ENCODE peak calls at places on chromosome 15, in six cellular contexts. Q, J, F, W, M and L are unnamed samples.

GRCh38 chr15:99053380-99054024 is 45.9 kb upstream of the PGPEP1L start:
- DNase-seq in Q (no peak), J (no peak), F (no peak), M (no peak), W (no peak), L (no peak)

GRCh38 chr15:33526532-33526931 is 215.8 kb downstream of the RYR3 start:
- DNase-seq in Q (peak), M (no peak), F (no peak), W (no peak), J (no peak), L (no peak)

GRCh38 chr15:64532515-64532914 is 72.1 kb downstream of the ZNF609 start:
- DNase-seq in F (no peak), M (no peak), J (no peak), W (peak), Q (no peak), L (no peak)

GRCh38 chr15:100879461-100880138 is at the start of gene ALDH1A3:
- DNase-seq in Q (peak), F (no peak), M (no peak), W (peak), J (no peak), L (no peak)

GRCh38 chr15:81398910-81399551 is 25.0 kb upstream of the TMC3 start:
- DNase-seq in Q (no peak), F (peak), J (no peak), W (no peak), M (no peak), L (peak)

GRCh38 chr15:39232512-39232911 is 348.4 kb upstream of the THBS1 start:
- DNase-seq in W (no peak), Q (peak), M (no peak), F (peak), J (no peak), L (no peak)

GRCh38 chr15:83215306-83215705 is 7.7 kb upstream of the HDGFL3 start:
- DNase-seq in F (no peak), M (no peak), J (no peak), Q (no peak), W (no peak), L (no peak)

GRCh38 chr15:89665449-89666146 is 10.3 kb upstream of the KIF7 start:
- DNase-seq in M (no peak), W (peak), Q (peak), F (no peak), J (no peak), L (no peak)

GRCh38 chr15:29688981-29689723 is 133.1 kb downstream of the TJP1 start:
- DNase-seq in F (no peak), W (no peak), Q (no peak), J (no peak), M (no peak), L (no peak)

GRCh38 chr15:72797834-72798233 is 14.3 kb upstream of the ADPGK start:
- DNase-seq in F (no peak), W (no peak), M (no peak), J (no peak), Q (no peak), L (no peak)

GRCh38 chr15:40250771-40251454 is 12.1 kb downstream of the PAK6 start:
- DNase-seq in Q (no peak), J (no peak), W (no peak), M (no peak), F (no peak), L (no peak)

GRCh38 chr15:83014205-83014653 is 2.8 kb upstream of the C15orf40 start:
- DNase-seq in Q (no peak), W (peak), F (no peak), J (peak), M (no peak), L (no peak)

GRCh38 chr15:85706779-85707518 is 87.8 kb downstream of the KLHL25 start:
- DNase-seq in M (no peak), J (peak), F (peak), W (peak), Q (no peak), L (no peak)